ENCODE peak calls at places on chromosome 5, in nine cellular contexts. One of them, this sample, is unnamed.

GRCh38 chr5:151897896-151898295 is 26.8 kb downstream of the GLRA1 start:
- DNase-seq in esophagus squamous epithelium: no peak
- DNase-seq in thyroid gland: no peak
- DNase-seq in HepG2: no peak
- DNase-seq in cardiac muscle cell: no peak
- DNase-seq in gastrocnemius medialis: no peak
- DNase-seq in psoas muscle: no peak
- DNase-seq in A549: no peak
- DNase-seq in WERI-Rb-1: no peak
- DNase-seq in this sample: no peak

GRCh38 chr5:2017540-2018389 is 135.0 kb upstream of the IRX4 start:
- DNase-seq in gastrocnemius medialis: no peak
- DNase-seq in cardiac muscle cell: no peak
- DNase-seq in thyroid gland: no peak
- DNase-seq in WERI-Rb-1: peak
- DNase-seq in A549: peak
- DNase-seq in esophagus squamous epithelium: no peak
- DNase-seq in psoas muscle: no peak
- DNase-seq in HepG2: peak
- DNase-seq in this sample: no peak

GRCh38 chr5:57680686-57681085 is 198.1 kb upstream of the ACTBL2 start:
- DNase-seq in gastrocnemius medialis: no peak
- DNase-seq in A549: no peak
- DNase-seq in psoas muscle: no peak
- DNase-seq in WERI-Rb-1: no peak
- DNase-seq in cardiac muscle cell: no peak
- DNase-seq in thyroid gland: no peak
- DNase-seq in esophagus squamous epithelium: no peak
- DNase-seq in HepG2: no peak
- DNase-seq in this sample: no peak

GRCh38 chr5:13814293-13814692 is 130.2 kb downstream of the DNAH5 start:
- DNase-seq in psoas muscle: no peak
- DNase-seq in A549: no peak
- DNase-seq in WERI-Rb-1: no peak
- DNase-seq in gastrocnemius medialis: no peak
- DNase-seq in cardiac muscle cell: no peak
- DNase-seq in esophagus squamous epithelium: no peak
- DNase-seq in thyroid gland: no peak
- DNase-seq in HepG2: no peak
- DNase-seq in this sample: no peak

GRCh38 chr5:91378683-91379601 is 4.2 kb downstream of the ARRDC3 start:
- DNase-seq in WERI-Rb-1: no peak
- DNase-seq in A549: no peak
- DNase-seq in gastrocnemius medialis: no peak
- DNase-seq in cardiac muscle cell: no peak
- DNase-seq in esophagus squamous epithelium: no peak
- DNase-seq in psoas muscle: no peak
- DNase-seq in thyroid gland: no peak
- DNase-seq in HepG2: no peak
- DNase-seq in this sample: no peak

GRCh38 chr5:169703803-169704202 is 66.7 kb downstream of the DOCK2 start:
- DNase-seq in esophagus squamous epithelium: no peak
- DNase-seq in thyroid gland: no peak
- DNase-seq in gastrocnemius medialis: no peak
- DNase-seq in WERI-Rb-1: no peak
- DNase-seq in cardiac muscle cell: no peak
- DNase-seq in psoas muscle: no peak
- DNase-seq in HepG2: no peak
- DNase-seq in A549: no peak
- DNase-seq in this sample: no peak

GRCh38 chr5:77129386-77129785 is 42.3 kb upstream of the ZBED3 start:
- DNase-seq in cardiac muscle cell: peak
- DNase-seq in gastrocnemius medialis: no peak
- DNase-seq in thyroid gland: peak
- DNase-seq in psoas muscle: no peak
- DNase-seq in WERI-Rb-1: peak
- DNase-seq in HepG2: peak
- DNase-seq in esophagus squamous epithelium: no peak
- DNase-seq in A549: peak
- DNase-seq in this sample: no peak

GRCh38 chr5:178431777-178432155 is 158.4 kb downstream of the COL23A1 start:
- DNase-seq in cardiac muscle cell: no peak
- DNase-seq in thyroid gland: no peak
- DNase-seq in gastrocnemius medialis: no peak
- DNase-seq in psoas muscle: no peak
- DNase-seq in A549: no peak
- DNase-seq in esophagus squamous epithelium: no peak
- DNase-seq in HepG2: no peak
- DNase-seq in WERI-Rb-1: no peak
- DNase-seq in this sample: no peak

GRCh38 chr5:14239404-14239803 is 96.3 kb downstream of the TRIO start:
- DNase-seq in HepG2: no peak
- DNase-seq in gastrocnemius medialis: no peak
- DNase-seq in WERI-Rb-1: no peak
- DNase-seq in esophagus squamous epithelium: no peak
- DNase-seq in A549: no peak
- DNase-seq in thyroid gland: no peak
- DNase-seq in cardiac muscle cell: no peak
- DNase-seq in psoas muscle: no peak
- DNase-seq in this sample: no peak

GRCh38 chr5:137743031-137743640 is 7.2 kb upstream of the KLHL3 start:
- DNase-seq in psoas muscle: no peak
- DNase-seq in esophagus squamous epithelium: no peak
- DNase-seq in thyroid gland: peak
- DNase-seq in cardiac muscle cell: peak
- DNase-seq in gastrocnemius medialis: peak
- DNase-seq in HepG2: peak
- DNase-seq in A549: peak
- DNase-seq in WERI-Rb-1: peak
- DNase-seq in this sample: no peak

GRCh38 chr5:121199238-121199999 is 652.3 kb upstream of the FTMT start:
- DNase-seq in A549: peak
- DNase-seq in cardiac muscle cell: no peak
- DNase-seq in esophagus squamous epithelium: no peak
- DNase-seq in thyroid gland: peak
- DNase-seq in gastrocnemius medialis: no peak
- DNase-seq in HepG2: no peak
- DNase-seq in WERI-Rb-1: no peak
- DNase-seq in psoas muscle: no peak
- DNase-seq in this sample: no peak
- H3K4me3 ChIP-seq in A549: peak
- H3K4me3 ChIP-seq in cardiac muscle cell: no peak
- H3K4me3 ChIP-seq in esophagus squamous epithelium: no peak
- H3K4me3 ChIP-seq in thyroid gland: no peak
- H3K4me3 ChIP-seq in gastrocnemius medialis: no peak
- H3K4me3 ChIP-seq in HepG2: no peak
- H3K4me3 ChIP-seq in WERI-Rb-1: no peak
- H3K4me3 ChIP-seq in psoas muscle: no peak
- H3K4me3 ChIP-seq in this sample: peak

DNA sequence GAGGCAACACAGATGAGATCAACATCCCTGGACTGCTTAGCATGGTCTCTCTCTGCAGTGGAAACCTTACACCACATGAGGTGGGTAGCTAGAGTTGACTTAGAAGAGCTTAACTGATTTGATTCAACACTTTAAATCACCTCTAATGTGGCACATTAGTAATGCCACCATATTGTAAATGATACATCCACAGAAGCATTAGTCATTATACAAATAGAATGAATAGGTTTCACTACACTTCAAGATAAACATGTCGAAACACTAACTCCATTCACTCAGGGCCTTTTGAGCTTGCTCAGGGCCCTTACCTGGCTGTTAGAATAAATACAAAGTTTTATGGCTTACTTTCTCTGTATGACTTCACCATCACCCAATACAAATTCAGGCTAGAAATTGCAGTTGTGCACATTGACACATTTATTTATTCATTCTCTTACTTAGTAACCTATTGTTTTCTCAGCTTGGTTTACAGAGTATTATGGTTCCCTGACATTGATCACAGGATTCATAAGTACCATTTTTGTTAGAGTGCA is 9.3 kb upstream of the SMAD5 start:
- DNase-seq in A549: peak
- DNase-seq in WERI-Rb-1: no peak
- DNase-seq in thyroid gland: no peak
- DNase-seq in cardiac muscle cell: no peak
- DNase-seq in psoas muscle: no peak
- DNase-seq in esophagus squamous epithelium: no peak
- DNase-seq in HepG2: peak
- DNase-seq in gastrocnemius medialis: no peak
- DNase-seq in this sample: no peak
- H3K27ac ChIP-seq in A549: no peak
- H3K27ac ChIP-seq in WERI-Rb-1: no peak
- H3K27ac ChIP-seq in thyroid gland: no peak
- H3K27ac ChIP-seq in cardiac muscle cell: no peak
- H3K27ac ChIP-seq in psoas muscle: no peak
- H3K27ac ChIP-seq in esophagus squamous epithelium: peak
- H3K27ac ChIP-seq in HepG2: peak
- H3K27ac ChIP-seq in gastrocnemius medialis: no peak
- H3K27ac ChIP-seq in this sample: no peak

GRCh38 chr5:88550736-88551135 is 282.1 kb upstream of the TMEM161B start:
- DNase-seq in thyroid gland: no peak
- DNase-seq in cardiac muscle cell: no peak
- DNase-seq in A549: no peak
- DNase-seq in WERI-Rb-1: no peak
- DNase-seq in esophagus squamous epithelium: no peak
- DNase-seq in HepG2: no peak
- DNase-seq in psoas muscle: no peak
- DNase-seq in gastrocnemius medialis: no peak
- DNase-seq in this sample: no peak
- TF ChIP-seq CTCF in thyroid gland: no peak
- TF ChIP-seq CTCF in cardiac muscle cell: no peak
- TF ChIP-seq CTCF in A549: no peak
- TF ChIP-seq CTCF in WERI-Rb-1: no peak
- TF ChIP-seq CTCF in esophagus squamous epithelium: no peak
- TF ChIP-seq CTCF in HepG2: no peak
- TF ChIP-seq CTCF in psoas muscle: no peak
- TF ChIP-seq CTCF in gastrocnemius medialis: no peak
- TF ChIP-seq CTCF in this sample: no peak

DNA sequence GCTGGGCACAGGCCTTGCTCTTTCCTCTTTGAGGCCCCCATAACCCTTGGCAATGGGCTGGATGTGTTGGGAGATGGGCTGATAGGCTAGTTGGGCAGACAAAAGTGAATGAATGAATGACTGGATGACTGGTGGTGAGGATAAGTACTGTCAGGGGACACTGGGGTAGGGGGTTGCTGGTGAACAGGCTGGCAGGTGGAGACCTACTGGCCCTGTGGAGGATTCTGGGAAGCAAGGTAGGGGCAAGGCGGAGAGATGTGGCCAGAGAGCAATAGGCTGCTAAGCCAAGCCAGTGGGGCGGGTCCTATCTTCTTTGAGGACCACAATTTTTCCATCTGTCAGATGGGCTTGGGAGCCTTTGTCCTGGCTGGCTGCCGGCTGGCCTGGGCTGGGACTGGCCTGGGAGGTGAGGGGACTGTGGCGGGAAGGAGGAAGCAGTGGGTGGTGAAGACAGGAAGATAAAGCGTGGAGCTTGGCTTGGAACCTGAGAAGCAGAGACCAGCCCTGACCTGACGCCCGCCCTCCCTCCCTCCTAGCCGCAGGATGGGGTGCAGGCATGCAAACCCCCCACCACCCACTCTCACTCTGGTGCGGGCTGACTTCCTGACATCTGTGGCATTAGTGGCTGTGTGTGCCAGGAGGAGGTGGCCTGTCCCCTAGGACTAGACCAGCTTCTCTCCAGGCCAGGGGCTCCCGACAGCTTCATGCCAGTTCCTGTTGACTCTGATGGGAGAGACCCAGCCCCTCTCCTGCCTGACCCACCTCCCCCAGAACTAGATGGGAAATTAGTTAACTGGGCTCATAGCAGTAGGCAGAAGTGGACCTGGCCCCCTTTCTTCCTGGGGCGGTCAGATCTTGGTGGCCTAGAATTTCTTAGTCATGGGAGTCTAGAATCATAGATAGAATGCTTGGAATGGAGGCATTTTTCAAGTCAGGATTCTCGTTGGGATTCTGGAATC is 9.5 kb downstream of the CXXC5 start:
- DNase-seq in psoas muscle: no peak
- DNase-seq in esophagus squamous epithelium: no peak
- DNase-seq in A549: no peak
- DNase-seq in HepG2: no peak
- DNase-seq in thyroid gland: no peak
- DNase-seq in WERI-Rb-1: no peak
- DNase-seq in gastrocnemius medialis: no peak
- DNase-seq in cardiac muscle cell: no peak
- DNase-seq in this sample: no peak
- H3K4me3 ChIP-seq in psoas muscle: peak
- H3K4me3 ChIP-seq in esophagus squamous epithelium: no peak
- H3K4me3 ChIP-seq in A549: no peak
- H3K4me3 ChIP-seq in HepG2: no peak
- H3K4me3 ChIP-seq in thyroid gland: no peak
- H3K4me3 ChIP-seq in WERI-Rb-1: no peak
- H3K4me3 ChIP-seq in gastrocnemius medialis: no peak
- H3K4me3 ChIP-seq in cardiac muscle cell: no peak
- H3K4me3 ChIP-seq in this sample: peak

This sample was measured in coronary artery.